ENCODE peak calls at places on chromosomes 12 and 14, in seven cellular contexts. S, Z, Y, O, Q, B and C are unnamed samples.

GRCh38 chr12:96354844-96355534 is 45.2 kb downstream of the CDK17 start:
- DNase-seq in Y (no peak), Q (no peak), B (no peak), S (no peak), Z (no peak), O (no peak), C (no peak)

GRCh38 chr12:104953323-104953722 is 4.8 kb downstream of the SLC41A2 start:
- DNase-seq in S (peak), Z (no peak), B (peak), Y (no peak), Q (no peak), O (no peak), C (no peak)

GRCh38 chr14:90519262-90519920 is 122.6 kb downstream of the CALM1 start:
- DNase-seq in Y (no peak), B (no peak), S (no peak), Q (no peak), Z (no peak), O (no peak), C (no peak)

GRCh38 chr12:88468546-88468945 is 111.7 kb downstream of the KITLG start:
- DNase-seq in Z (no peak), B (no peak), Q (no peak), S (no peak), O (no peak), Y (no peak), C (no peak)

GRCh38 chr12:66191547-66192126 is 2.6 kb downstream of the IRAK3 start:
- DNase-seq in Y (no peak), O (no peak), S (no peak), B (no peak), Q (no peak), Z (no peak), C (no peak)

GRCh38 chr12:126963825-126964224 is 1303.1 kb upstream of the TMEM132C start:
- DNase-seq in Y (no peak), Z (no peak), O (no peak), B (no peak), Q (no peak), S (no peak), C (no peak)

GRCh38 chr12:90622431-90622830 is 332.5 kb downstream of the CCER1 start:
- DNase-seq in S (no peak), Y (no peak), B (peak), O (no peak), Z (no peak), Q (no peak), C (no peak)

GRCh38 chr14:69354383-69355154 is 43.5 kb downstream of the ERH start:
- DNase-seq in O (peak), S (no peak), B (peak), Z (peak), Q (peak), Y (no peak), C (no peak)

GRCh38 chr12:12319501-12320322 is 30.3 kb downstream of the MANSC1 start:
- DNase-seq in S (no peak), B (peak), O (no peak), Y (no peak), Z (no peak), Q (no peak), C (no peak)

GRCh38 chr14:99259327-99259726 is 12.7 kb downstream of the BCL11B start:
- DNase-seq in Y (no peak), Z (no peak), B (no peak), S (no peak), O (no peak), Q (no peak), C (no peak)

GRCh38 chr12:119354187-119354586 is 19.7 kb downstream of the CCDC60 start:
- DNase-seq in Z (no peak), Q (no peak), B (no peak), S (no peak), O (no peak), Y (no peak), C (peak)

GRCh38 chr14:92649934-92650545 is 98.4 kb downstream of the LGMN start:
- DNase-seq in Q (no peak), B (no peak), Z (no peak), O (no peak), S (no peak), Y (no peak), C (no peak)

GRCh38 chr14:38948171-38948570 is 154.9 kb downstream of the SEC23A start:
- DNase-seq in O (no peak), Z (no peak), B (peak), Y (no peak), S (no peak), Q (no peak), C (no peak)

GRCh38 chr14:97025722-97026121 is 228.5 kb downstream of the VRK1 start:
- DNase-seq in S (no peak), O (no peak), B (no peak), Q (no peak), Z (no peak), Y (no peak), C (no peak)

GRCh38 chr12:53504004-53504920 is 3.0 kb downstream of the NPFF start:
- DNase-seq in Z (no peak), B (no peak), S (no peak), Y (no peak), O (no peak), Q (no peak), C (no peak)

GRCh38 chr12:46214668-46215429 is 54.0 kb downstream of the SLC38A1 start:
- DNase-seq in Z (peak), O (peak), B (no peak), S (no peak), Y (no peak), Q (peak), C (no peak)

GRCh38 chr14:61479746-61480502 is 158.5 kb downstream of the PRKCH start:
- DNase-seq in B (peak), Q (no peak), Y (no peak), O (no peak), Z (no peak), S (no peak), C (no peak)

GRCh38 chr12:59372971-59373370 is 222.9 kb upstream of the SLC16A7 start:
- DNase-seq in S (peak), B (peak), Z (no peak), Q (no peak), Y (peak), O (no peak), C (no peak)

GRCh38 chr14:105415481-105416428 is 3.9 kb upstream of the MTA1 start:
- DNase-seq in B (no peak), Z (no peak), Q (no peak), S (no peak), Y (no peak), O (no peak), C (no peak)

GRCh38 chr12:109053382-109054123 is 1.2 kb downstream of the USP30 start:
- DNase-seq in Y (no peak), B (peak), S (no peak), Z (no peak), O (no peak), Q (no peak), C (no peak)

GRCh38 chr12:132496710-132497109 is 6.8 kb downstream of the FBRSL1 start:
- DNase-seq in S (no peak), B (no peak), Q (no peak), O (no peak), Z (no peak), Y (no peak), C (no peak)

GRCh38 chr12:19712041-19712440 is 272.7 kb downstream of the AEBP2 start:
- DNase-seq in Q (no peak), O (no peak), Z (no peak), Y (no peak), B (peak), S (no peak), C (no peak)

GRCh38 chr14:83433618-83434017 is 1900.0 kb upstream of the SEL1L start:
- DNase-seq in S (no peak), Z (no peak), Y (no peak), B (no peak), O (no peak), Q (no peak), C (no peak)